ENCODE peak calls at places on chromosomes 11 and 22, in seven cellular contexts. O is BE2C, M is ovary, P is AG04450, D is PC-3, W is tibial nerve, H is thyroid gland. J is an unnamed sample. For H3K27me3, the result is how much of the 10 kb centered on the place peaks cover.

GRCh38 chr11:117199061-117199915 is at the start of gene TAGLN:
- DNase-seq in O (no peak), M (peak), P (peak), D (peak), W (peak), H (peak), J (peak)

GRCh38 chr11:63478896-63479295 is 12.1 kb downstream of the PLAAT5 start:
- DNase-seq in O (peak), M (peak), P (peak), D (peak), W (peak), H (peak), J (peak)

GRCh38 chr22:16783930-16784354 is 41.3 kb downstream of the XKR3 start:
- DNase-seq in O (no peak), M (no peak), P (no peak), D (peak), W (no peak), H (no peak), J (no peak)

GRCh38 chr11:19380375-19380774 is 139.6 kb upstream of the E2F8 start:
- DNase-seq in O (no peak), M (no peak), P (no peak), D (peak), W (no peak), H (peak), J (peak)

GRCh38 chr11:76023408-76024068 is 182.8 kb downstream of the WNT11 start:
- DNase-seq in O (no peak), M (no peak), P (no peak), D (no peak), W (no peak), H (no peak), J (no peak)

GRCh38 chr11:46272816-46273427 is 4.5 kb upstream of the CREB3L1 start:
- DNase-seq in O (no peak), M (peak), P (no peak), D (peak), W (peak), H (peak), J (peak)

GRCh38 chr11:123473941-123474668 is 44.0 kb downstream of the GRAMD1B start:
- DNase-seq in O (no peak), M (no peak), P (peak), D (peak), W (no peak), H (no peak), J (peak)

GRCh38 chr11:117127164-117127563 is 16.9 kb upstream of the PAFAH1B2 start:
- DNase-seq in O (no peak), M (no peak), P (no peak), D (no peak), W (no peak), H (no peak), J (no peak)

GRCh38 chr11:100445231-100445735 is 241.8 kb upstream of the ARHGAP42 start:
- DNase-seq in O (no peak), M (no peak), P (no peak), D (peak), W (no peak), H (peak), J (peak)

GRCh38 chr22:29325356-29325755 is 9.9 kb upstream of the RASL10A start:
- DNase-seq in O (no peak), M (no peak), P (no peak), D (no peak), W (no peak), H (no peak), J (no peak)

GRCh38 chr11:113242767-113243397 is 71.5 kb upstream of the TTC12 start:
- DNase-seq in O (no peak), M (no peak), P (no peak), D (no peak), W (peak), H (no peak), J (peak)

GRCh38 chr22:25068701-25069100 is 116.2 kb downstream of the KIAA1671 start:
- DNase-seq in O (peak), M (no peak), P (no peak), D (no peak), W (no peak), H (no peak), J (no peak)

GRCh38 chr22:34841321-34841901 is 224.5 kb upstream of the ISX start:
- DNase-seq in O (no peak), M (no peak), P (no peak), D (no peak), W (no peak), H (no peak), J (peak)

GRCh38 chr22:42431401-42432019 is 693 bp downstream of the NFAM1 start:
- DNase-seq in O (peak), M (no peak), P (no peak), D (no peak), W (no peak), H (peak), J (no peak)

GRCh38 chr11:105862736-105863367 is 159.2 kb downstream of the MSANTD4 start:
- DNase-seq in O (no peak), M (no peak), P (peak), D (peak), W (no peak), H (no peak), J (peak)

GRCh38 chr11:116217441-116217840 is 555.3 kb downstream of the BUD13 start:
- DNase-seq in O (no peak), M (no peak), P (no peak), D (no peak), W (no peak), H (no peak), J (no peak)

GRCh38 chr11:107092667-107093066 is 74.4 kb upstream of the GUCY1A2 start:
- DNase-seq in O (no peak), M (no peak), P (no peak), D (no peak), W (no peak), H (no peak), J (no peak)

GRCh38 chr11:111307472-111308108 is 9.2 kb downstream of the POU2AF3 start:
- DNase-seq in O (no peak), M (no peak), P (no peak), D (peak), W (no peak), H (no peak), J (no peak)
- TF ChIP-seq CTCF in O (no peak), M (no peak), P (no peak), D (peak), W (no peak), H (no peak), J (no peak)

DNA sequence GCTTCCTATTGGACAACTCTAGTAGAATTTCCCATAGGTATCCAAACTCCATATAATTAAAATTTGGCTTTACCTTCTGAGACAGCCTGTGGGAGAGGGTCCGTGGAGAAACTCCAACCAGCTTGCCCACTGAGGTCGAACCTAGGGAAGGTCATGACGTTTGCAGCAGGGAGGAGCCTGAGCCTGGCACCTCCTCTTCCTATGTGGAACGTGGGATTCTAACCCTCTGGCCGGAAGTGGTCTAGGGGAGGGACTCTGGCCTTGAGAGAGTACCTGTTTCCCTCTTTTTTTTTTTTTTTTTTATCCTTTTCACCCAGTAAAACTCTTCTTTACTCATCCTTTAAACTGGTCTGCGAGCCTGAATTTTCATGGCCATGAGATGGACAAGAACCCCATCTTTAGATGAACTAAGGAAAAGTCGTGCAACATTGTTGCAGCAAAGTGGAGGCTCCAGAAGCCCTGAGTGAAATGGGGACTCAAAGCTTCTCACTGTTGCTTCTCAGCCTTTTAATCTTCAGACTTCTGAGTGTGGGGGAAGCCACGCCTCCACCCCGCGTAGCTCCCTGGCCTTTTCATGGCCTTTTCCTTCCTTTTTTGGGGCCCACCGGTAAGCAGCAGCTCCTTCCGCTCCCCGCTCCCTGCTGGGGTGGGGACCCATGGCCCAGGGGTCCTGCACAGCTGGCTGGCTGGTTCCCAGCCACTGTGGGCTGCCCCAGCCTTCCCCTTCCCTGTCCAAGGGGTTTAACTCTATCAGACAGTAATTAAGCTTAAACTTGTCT is 1359.9 kb downstream of the LRRC4C start:
- DNase-seq in O (no peak), M (no peak), P (no peak), D (no peak), W (no peak), H (no peak), J (no peak)
- H3K27me3 ChIP-seq in O (under half), M (under half), P (under half), D (under half), W (under half), H (under half), J (under half)

DNA sequence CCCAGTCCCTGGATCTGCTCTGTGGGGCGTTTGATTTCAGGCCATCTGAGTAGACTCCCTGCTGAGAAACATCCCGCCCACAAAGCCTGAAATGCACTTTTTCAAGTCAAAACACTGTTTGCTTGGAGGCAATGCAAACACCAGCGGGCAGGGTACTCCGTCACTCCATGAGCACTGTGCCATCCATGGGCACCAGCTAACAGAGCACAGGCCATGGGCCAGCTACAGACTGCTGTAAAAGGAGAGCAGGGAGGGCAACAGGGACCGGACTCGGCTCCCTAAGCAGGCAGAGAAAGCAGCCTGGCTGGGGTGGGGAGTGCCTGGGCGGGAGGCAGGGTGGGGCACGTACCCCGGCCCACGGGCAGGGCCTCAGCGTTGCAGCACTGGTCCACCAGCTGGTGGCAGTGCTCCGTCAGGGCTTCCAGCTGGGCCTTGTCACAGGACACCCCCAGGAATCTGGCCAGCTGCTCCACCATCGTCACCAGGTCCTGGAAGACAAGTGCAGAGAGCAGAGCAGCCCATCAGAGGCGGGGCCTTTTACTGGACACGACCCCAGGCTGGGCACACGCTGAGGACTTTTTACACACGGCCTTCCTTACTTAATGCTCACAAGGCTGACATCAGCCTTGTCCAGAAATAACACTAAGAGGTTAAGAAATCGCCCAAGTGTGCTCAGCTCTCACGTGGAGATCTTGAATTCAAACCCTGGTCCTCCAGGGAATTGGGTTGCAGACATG is 16.8 kb upstream of the EFCAB6 start:
- DNase-seq in O (peak), M (peak), P (no peak), D (no peak), W (peak), H (no peak), J (peak)
- TF ChIP-seq CTCF in O (peak), M (no peak), P (peak), D (no peak), W (no peak), H (no peak), J (peak)

GRCh38 chr11:131767421-131767820 is 397.0 kb downstream of the NTM start:
- DNase-seq in O (no peak), M (no peak), P (no peak), D (no peak), W (no peak), H (no peak), J (peak)
- H3K27me3 ChIP-seq in O (under half), M (under half), P (under half), D (half or more), W (under half), H (under half), J (under half)

J was measured in fibroblast of lung.